ENCODE peak calls at places on chromosomes 7 and 10, in nine cellular contexts. P is AG10803, B is AG04450, S is stomach, D is GM23338, F is neural progenitor cell, H is heart right ventricle, O is mesendoderm, G is cardiac muscle cell. C is an unnamed sample.

GRCh38 chr7:19815546-19815945 is 42.1 kb upstream of the TMEM196 start:
- DNase-seq in B (no peak), D (peak), O (peak), F (no peak), H (no peak), G (no peak), S (no peak), P (peak), C (no peak)

GRCh38 chr10:62980697-62981495 is 152.2 kb upstream of the NRBF2 start:
- DNase-seq in O (no peak), S (no peak), B (no peak), H (no peak), G (no peak), D (no peak), P (no peak), F (peak), C (no peak)

GRCh38 chr7:138074121-138074520 is 2.1 kb upstream of the AKR1D1 start:
- DNase-seq in B (no peak), O (peak), D (no peak), P (no peak), G (no peak), S (no peak), F (no peak), H (no peak), C (no peak)

GRCh38 chr7:149725916-149726315 is 47.5 kb downstream of the ZNF467 start:
- DNase-seq in H (no peak), B (no peak), S (no peak), O (no peak), P (no peak), G (no peak), D (no peak), F (no peak), C (no peak)

GRCh38 chr7:138882249-138882648 is 84.3 kb upstream of the ATP6V0A4 start:
- DNase-seq in H (no peak), O (no peak), S (no peak), G (no peak), P (no peak), B (no peak), F (no peak), D (no peak), C (no peak)

GRCh38 chr10:78859266-78859665 is 209.5 kb upstream of the ZMIZ1 start:
- DNase-seq in B (no peak), F (no peak), G (no peak), P (no peak), O (no peak), S (no peak), H (no peak), D (no peak), C (no peak)

GRCh38 chr10:27388761-27389399 is 115.2 kb upstream of the RAB18 start:
- DNase-seq in H (no peak), G (no peak), S (no peak), O (no peak), F (no peak), D (no peak), P (peak), B (no peak), C (no peak)

GRCh38 chr7:37394158-37394557 is 54.5 kb downstream of the ELMO1 start:
- DNase-seq in H (no peak), O (peak), D (no peak), P (no peak), B (no peak), S (no peak), G (no peak), F (no peak), C (no peak)

GRCh38 chr7:90657481-90657880 is 61.4 kb downstream of the CDK14 start:
- DNase-seq in B (no peak), O (no peak), H (no peak), P (no peak), G (no peak), F (no peak), D (no peak), S (no peak), C (no peak)

GRCh38 chr10:61465807-61466425 is 12.7 kb upstream of the TMEM26 start:
- DNase-seq in B (no peak), O (peak), H (no peak), D (peak), S (no peak), G (no peak), P (no peak), F (peak), C (peak)

GRCh38 chr10:132336064-132336746 is 4.2 kb downstream of the LRRC27 start:
- DNase-seq in F (no peak), G (peak), B (no peak), D (no peak), H (no peak), S (no peak), O (no peak), P (no peak), C (peak)

GRCh38 chr7:94324380-94325120 is 70.1 kb upstream of the COL1A2 start:
- DNase-seq in H (no peak), F (no peak), G (no peak), D (no peak), O (no peak), B (no peak), S (no peak), P (peak), C (no peak)

GRCh38 chr10:11757452-11757819 is 15.3 kb downstream of the ECHDC3 start:
- DNase-seq in B (peak), O (no peak), H (peak), F (no peak), D (no peak), G (peak), S (peak), P (peak), C (peak)

GRCh38 chr7:46705416-46706255 is 784.6 kb upstream of the IGFBP3 start:
- DNase-seq in P (peak), F (no peak), H (no peak), O (no peak), G (no peak), D (no peak), S (no peak), B (peak), C (no peak)

GRCh38 chr7:145919712-145920111 is 196.9 kb upstream of the CNTNAP2 start:
- DNase-seq in O (no peak), F (no peak), S (no peak), G (no peak), H (no peak), B (no peak), D (no peak), P (no peak), C (no peak)

GRCh38 chr10:37495415-37495814 is 362.0 kb downstream of the ZNF248 start:
- DNase-seq in O (peak), S (no peak), H (no peak), P (peak), F (peak), D (no peak), G (no peak), B (no peak), C (no peak)

GRCh38 chr10:120369831-120370230 is 87.2 kb upstream of the PLPP4 start:
- DNase-seq in D (no peak), S (no peak), P (no peak), F (no peak), H (no peak), G (no peak), B (no peak), O (no peak), C (no peak)

GRCh38 chr7:54725255-54725654 is 33.8 kb downstream of the SEC61G start:
- DNase-seq in P (no peak), D (no peak), B (no peak), F (no peak), O (no peak), S (no peak), H (no peak), G (no peak), C (no peak)

GRCh38 chr7:8612584-8612983 is 179.2 kb downstream of the NXPH1 start:
- DNase-seq in O (no peak), B (no peak), F (no peak), S (no peak), H (no peak), P (no peak), G (no peak), D (no peak), C (no peak)

GRCh38 chr10:57102234-57102633 is 741.2 kb upstream of the ZWINT start:
- DNase-seq in P (no peak), D (peak), H (no peak), B (no peak), O (peak), F (peak), S (no peak), G (no peak), C (no peak)

GRCh38 chr10:110074298-110074697 is 66.5 kb downstream of the ADD3 start:
- DNase-seq in G (peak), D (no peak), B (no peak), F (no peak), P (peak), O (no peak), H (no peak), S (no peak), C (no peak)

GRCh38 chr10:103966671-103967432 is at the start of gene SLK:
- DNase-seq in F (peak), S (peak), G (peak), H (peak), B (peak), P (peak), D (peak), O (peak), C (peak)

GRCh38 chr7:41688012-41688625 is 14.8 kb downstream of the INHBA start:
- DNase-seq in P (no peak), G (no peak), B (no peak), S (no peak), F (no peak), H (no peak), D (no peak), O (no peak), C (no peak)

GRCh38 chr10:24434961-24435360 is 226.0 kb downstream of the KIAA1217 start:
- DNase-seq in D (no peak), P (no peak), B (no peak), F (no peak), H (no peak), S (no peak), G (no peak), O (no peak), C (no peak)

GRCh38 chr10:114879093-114879492 is 57.5 kb downstream of the FHIP2A start:
- DNase-seq in S (no peak), P (peak), D (no peak), F (peak), H (no peak), O (peak), G (no peak), B (no peak), C (no peak)

GRCh38 chr10:22976535-22976934 is 48.7 kb downstream of the ARMC3 start:
- DNase-seq in S (no peak), H (no peak), F (no peak), B (no peak), P (peak), O (no peak), D (no peak), G (no peak), C (no peak)

GRCh38 chr7:41003031-41003925 is 699.6 kb downstream of the INHBA start:
- DNase-seq in G (peak), D (peak), O (peak), B (no peak), P (peak), S (peak), F (peak), H (no peak), C (no peak)

GRCh38 chr10:131620314-131620713 is 280.5 kb upstream of the PPP2R2D start:
- DNase-seq in H (no peak), G (no peak), F (no peak), P (no peak), O (no peak), B (no peak), D (no peak), S (no peak), C (no peak)

GRCh38 chr10:114413398-114413797 is 9.1 kb upstream of the AFAP1L2 start:
- DNase-seq in P (no peak), D (no peak), G (no peak), F (no peak), S (peak), H (peak), B (no peak), O (no peak), C (no peak)

GRCh38 chr10:114879541-114880158 is 58.1 kb downstream of the FHIP2A start:
- DNase-seq in D (peak), S (no peak), F (peak), O (peak), G (peak), H (peak), P (no peak), B (no peak), C (peak)

GRCh38 chr10:9198611-9199010 is 1144.1 kb downstream of the GATA3 start:
- DNase-seq in H (no peak), S (no peak), O (peak), F (no peak), B (peak), G (no peak), D (no peak), P (peak), C (peak)

GRCh38 chr10:119663866-119664698 is 12.9 kb downstream of the BAG3 start:
- DNase-seq in O (peak), F (no peak), P (no peak), S (no peak), B (no peak), D (no peak), H (no peak), G (no peak), C (no peak)

GRCh38 chr7:1537631-1538412 is 7.3 kb downstream of the MAFK start:
- DNase-seq in O (peak), D (peak), S (peak), P (peak), H (peak), B (peak), F (peak), G (peak), C (peak)

GRCh38 chr10:8283166-8283905 is 228.8 kb downstream of the GATA3 start:
- DNase-seq in G (no peak), D (no peak), F (no peak), P (no peak), O (no peak), H (no peak), S (no peak), B (no peak), C (no peak)

GRCh38 chr7:125547505-125547904 is 617.9 kb upstream of the POT1 start:
- DNase-seq in B (no peak), O (peak), S (no peak), P (no peak), G (no peak), H (no peak), F (no peak), D (no peak), C (no peak)

GRCh38 chr10:102559764-102560163 is 56.0 kb downstream of the SUFU start:
- DNase-seq in S (no peak), G (no peak), D (no peak), H (no peak), P (no peak), B (no peak), F (no peak), O (no peak), C (no peak)

DNA sequence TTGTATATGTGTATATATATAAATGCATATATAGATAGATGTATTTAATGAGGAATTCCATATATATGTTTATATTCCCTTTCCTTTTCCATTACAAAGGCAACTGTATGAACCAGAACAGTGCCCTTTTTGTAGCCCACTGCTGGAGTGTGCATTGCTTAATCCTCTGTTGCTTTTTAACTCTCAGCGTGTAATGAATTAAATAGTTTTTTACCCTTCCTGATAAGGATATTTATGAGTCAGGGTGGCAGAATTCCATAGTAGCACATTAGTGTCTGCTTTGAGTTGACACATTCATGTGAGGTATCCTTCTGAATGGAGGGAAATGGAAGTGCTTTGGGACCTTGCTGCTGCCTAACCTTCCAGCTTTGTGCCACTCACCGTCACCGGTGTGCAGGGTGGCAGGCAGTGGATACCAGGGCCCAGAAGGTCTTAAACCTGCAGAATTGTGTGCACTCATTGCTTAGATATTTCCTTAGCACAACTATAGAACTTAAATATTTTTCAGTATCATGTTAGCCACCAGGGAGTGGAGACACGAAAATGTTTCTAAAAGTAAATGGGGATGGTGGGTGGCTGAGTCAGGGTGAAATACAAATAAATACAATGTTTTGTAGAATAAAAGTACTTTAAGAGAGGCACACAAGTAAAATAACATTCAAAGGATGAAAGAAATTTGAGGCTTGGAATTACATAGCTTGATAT is 117.9 kb downstream of the SND1 start:
- DNase-seq in B (no peak), O (no peak), G (no peak), H (no peak), D (no peak), S (no peak), P (peak), F (no peak), C (peak)
- H3K4me3 ChIP-seq in B (no peak), O (no peak), G (no peak), H (no peak), D (no peak), S (no peak), P (no peak), F (no peak), C (no peak)

GRCh38 chr10:129958686-129959543 is 5.2 kb downstream of the EBF3 start:
- DNase-seq in D (peak), B (no peak), P (no peak), S (peak), G (peak), O (peak), H (no peak), F (peak), C (no peak)
- H3K4me3 ChIP-seq in D (peak), B (no peak), P (no peak), S (peak), G (peak), O (no peak), H (peak), F (peak), C (peak)

GRCh38 chr7:30019960-30020359 is 6.5 kb downstream of the FKBP14 start:
- DNase-seq in B (no peak), O (no peak), G (no peak), H (no peak), S (no peak), D (no peak), F (no peak), P (no peak), C (no peak)

GRCh38 chr7:30023524-30023923 is 3.0 kb downstream of the FKBP14 start:
- DNase-seq in P (no peak), D (no peak), H (no peak), G (no peak), B (no peak), S (no peak), F (no peak), O (no peak), C (no peak)

GRCh38 chr7:30019387-30019786 is 7.1 kb downstream of the FKBP14 start:
- DNase-seq in P (no peak), S (no peak), D (no peak), O (no peak), H (no peak), B (no peak), F (no peak), G (no peak), C (no peak)

GRCh38 chr7:30022991-30023390 is 3.5 kb downstream of the FKBP14 start:
- DNase-seq in D (no peak), O (no peak), S (no peak), P (no peak), B (no peak), F (no peak), G (no peak), H (no peak), C (no peak)

DNA sequence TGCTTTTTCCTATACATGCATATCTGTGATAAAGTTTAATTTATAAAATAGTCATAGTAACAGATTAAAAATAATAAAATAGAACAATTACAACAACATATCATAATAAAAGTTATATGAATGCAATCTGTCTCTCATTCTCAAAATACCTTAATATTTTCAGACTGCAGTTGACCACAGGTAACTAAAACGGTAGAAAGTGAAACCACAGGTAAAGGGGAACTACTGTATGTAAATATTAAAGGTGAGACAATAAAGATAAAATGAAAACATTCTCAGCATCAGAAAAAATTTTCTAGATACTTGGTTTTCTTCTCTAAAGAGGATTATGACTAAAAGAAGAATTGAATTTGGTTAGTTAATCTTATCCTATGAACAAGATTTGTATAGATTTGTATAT is 6.0 kb downstream of the FKBP14 start:
- DNase-seq in F (no peak), H (no peak), B (no peak), P (no peak), D (no peak), G (no peak), O (no peak), S (no peak), C (no peak)
- H3K4me3 ChIP-seq in F (no peak), H (no peak), B (no peak), P (no peak), D (no peak), G (no peak), O (no peak), S (no peak), C (no peak)

DNA sequence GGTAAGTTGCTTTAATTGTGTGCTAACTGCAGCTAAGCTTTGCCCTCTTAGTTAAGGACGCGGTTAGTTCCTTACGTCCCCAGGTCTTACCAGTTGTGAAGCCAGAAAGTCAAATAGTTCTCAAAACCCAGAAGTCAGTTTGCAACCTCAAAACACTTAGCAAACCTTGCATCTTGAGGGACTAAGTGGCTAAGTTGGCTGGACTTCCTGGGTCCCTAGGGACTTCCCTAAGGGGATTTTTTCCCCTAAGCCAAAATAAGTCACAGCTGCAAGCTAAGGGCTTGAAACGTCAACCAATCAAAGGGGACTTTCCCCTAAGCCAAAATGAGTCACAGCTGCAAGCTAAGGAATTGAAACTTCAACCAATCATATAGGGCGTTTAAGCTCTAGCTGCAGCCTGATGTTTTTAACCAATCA is 36.2 kb upstream of the HECW1 start:
- DNase-seq in G (no peak), H (no peak), O (peak), S (no peak), D (peak), P (peak), F (no peak), B (no peak), C (peak)
- H3K4me3 ChIP-seq in G (no peak), H (no peak), O (no peak), S (no peak), D (no peak), P (no peak), F (no peak), B (no peak), C (no peak)

DNA sequence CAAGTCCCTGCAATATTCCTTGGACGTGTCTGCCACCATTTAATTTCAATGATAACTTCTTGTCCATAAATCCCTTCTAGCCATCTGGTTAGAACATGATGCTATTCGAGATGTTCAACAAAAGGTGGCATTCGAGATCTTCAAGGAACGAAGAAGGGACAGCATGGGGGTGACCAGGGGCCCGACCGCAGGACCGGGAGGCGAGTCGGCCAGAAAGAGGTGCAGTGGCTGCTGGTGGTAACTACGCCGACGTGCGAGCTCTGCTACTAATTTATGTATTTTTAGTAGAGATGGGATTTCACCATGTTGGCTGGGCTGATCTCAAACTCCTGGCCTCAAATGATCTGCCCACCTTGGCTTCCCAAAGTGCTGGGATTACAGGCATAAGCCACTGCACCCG is 4.7 kb downstream of the OPTN start:
- DNase-seq in P (no peak), G (no peak), S (no peak), B (no peak), H (no peak), F (no peak), O (no peak), D (peak), C (no peak)
- H3K4me3 ChIP-seq in P (no peak), G (no peak), S (no peak), B (no peak), H (no peak), F (no peak), O (no peak), D (no peak), C (no peak)

DNA sequence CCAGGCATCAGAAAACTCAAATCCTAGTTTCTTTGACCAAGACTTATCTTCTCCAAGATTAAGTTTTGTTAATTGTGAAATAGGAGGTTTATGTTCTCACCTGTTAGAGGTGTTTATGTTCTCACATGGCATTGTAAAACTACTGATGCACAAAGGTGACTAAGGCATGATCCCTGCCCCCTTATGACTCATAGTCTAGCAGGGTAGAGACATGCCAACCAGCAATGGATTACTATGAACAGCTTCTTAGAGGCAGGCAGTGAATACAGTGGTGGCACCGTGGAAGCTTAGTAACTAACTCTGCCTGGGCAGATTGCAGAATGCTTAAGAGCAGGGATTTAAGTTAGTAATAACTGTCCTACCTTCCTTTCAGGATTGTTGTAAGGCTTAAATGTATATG is 400.9 kb downstream of the SORCS3 start:
- DNase-seq in G (no peak), H (no peak), P (no peak), S (no peak), F (no peak), O (no peak), D (no peak), B (no peak), C (no peak)
- H3K4me3 ChIP-seq in G (no peak), H (no peak), P (no peak), S (no peak), F (no peak), O (no peak), D (no peak), B (no peak), C (no peak)

C was measured in mesenchymal stem cell.